ENCODE peak calls at places on chromosome 12, in ten cellular contexts. J, N, W, H, Q, B, S, T, U and Y are unnamed samples. For H3K9me3, the result is how much of the 10 kb centered on the place peaks cover.

GRCh38 chr12:38691164-38691563 is 214.2 kb downstream of the CPNE8 start:
- DNase-seq in J (no peak), N (no peak), W (no peak), H (no peak), Q (no peak), B (no peak), S (no peak), T (no peak), U (no peak), Y (no peak)

GRCh38 chr12:107492393-107493134 is 193.0 kb upstream of the PWP1 start:
- DNase-seq in J (no peak), N (no peak), W (no peak), H (no peak), Q (peak), B (no peak), S (no peak), T (no peak), U (peak), Y (no peak)

GRCh38 chr12:117119592-117120198 is 20.5 kb upstream of the TESC start:
- DNase-seq in J (no peak), N (peak), W (no peak), H (peak), Q (peak), B (no peak), S (peak), T (no peak), U (peak), Y (peak)

GRCh38 chr12:27081668-27082091 is 698 bp downstream of the C12orf71 start:
- DNase-seq in J (no peak), N (no peak), W (no peak), H (no peak), Q (no peak), B (no peak), S (no peak), T (no peak), U (no peak), Y (no peak)

GRCh38 chr12:127642208-127642607 is 624.8 kb upstream of the TMEM132C start:
- DNase-seq in J (no peak), N (no peak), W (no peak), H (no peak), Q (no peak), B (no peak), S (no peak), T (no peak), U (no peak), Y (no peak)

GRCh38 chr12:28320353-28320752 is 130.1 kb downstream of the CCDC91 start:
- DNase-seq in J (no peak), N (no peak), W (no peak), H (no peak), Q (no peak), B (no peak), S (no peak), T (no peak), U (no peak), Y (no peak)

GRCh38 chr12:30794591-30795409 is 40.0 kb upstream of the CAPRIN2 start:
- DNase-seq in J (no peak), N (no peak), W (peak), H (no peak), Q (no peak), B (no peak), S (no peak), T (no peak), U (no peak), Y (no peak)

GRCh38 chr12:64679487-64679983 is 69.2 kb downstream of the RASSF3 start:
- DNase-seq in J (peak), N (peak), W (peak), H (peak), Q (no peak), B (peak), S (peak), T (peak), U (peak), Y (peak)

GRCh38 chr12:10673660-10674384 is at the start of gene STYK1:
- DNase-seq in J (peak), N (peak), W (no peak), H (peak), Q (peak), B (no peak), S (peak), T (peak), U (peak), Y (peak)

GRCh38 chr12:88736031-88736430 is 155.8 kb upstream of the KITLG start:
- DNase-seq in J (no peak), N (no peak), W (no peak), H (no peak), Q (no peak), B (no peak), S (no peak), T (no peak), U (no peak), Y (no peak)

GRCh38 chr12:49854976-49855375 is 12.1 kb upstream of the BCDIN3D start:
- DNase-seq in J (no peak), N (no peak), W (no peak), H (no peak), Q (no peak), B (no peak), S (no peak), T (peak), U (no peak), Y (no peak)

GRCh38 chr12:65313704-65314317 is 35.3 kb downstream of the MSRB3 start:
- DNase-seq in J (no peak), N (peak), W (no peak), H (no peak), Q (peak), B (no peak), S (no peak), T (no peak), U (peak), Y (no peak)

GRCh38 chr12:39375206-39375808 is 67.6 kb downstream of the KIF21A start:
- DNase-seq in J (no peak), N (no peak), W (no peak), H (no peak), Q (no peak), B (no peak), S (no peak), T (no peak), U (no peak), Y (no peak)

GRCh38 chr12:27273114-27273513 is 29.0 kb downstream of the STK38L start:
- DNase-seq in J (no peak), N (no peak), W (no peak), H (no peak), Q (no peak), B (no peak), S (no peak), T (no peak), U (no peak), Y (no peak)

GRCh38 chr12:8665729-8666128 is 3.1 kb upstream of the MFAP5 start:
- DNase-seq in J (no peak), N (no peak), W (no peak), H (no peak), Q (no peak), B (no peak), S (no peak), T (no peak), U (no peak), Y (no peak)

GRCh38 chr12:53939141-53940108 is 794 bp downstream of the HOXC13 start:
- DNase-seq in J (no peak), N (no peak), W (no peak), H (peak), Q (no peak), B (no peak), S (no peak), T (no peak), U (no peak), Y (no peak)

GRCh38 chr12:108457734-108458361 is 57.2 kb upstream of the FICD start:
- DNase-seq in J (no peak), N (no peak), W (no peak), H (no peak), Q (no peak), B (no peak), S (no peak), T (no peak), U (no peak), Y (no peak)

GRCh38 chr12:16348435-16349131 is 1.1 kb downstream of the MGST1 start:
- DNase-seq in J (no peak), N (no peak), W (no peak), H (no peak), Q (peak), B (no peak), S (no peak), T (no peak), U (no peak), Y (no peak)

GRCh38 chr12:66662729-66663128 is 16.1 kb downstream of the GRIP1 start:
- DNase-seq in J (no peak), N (no peak), W (no peak), H (no peak), Q (no peak), B (no peak), S (no peak), T (no peak), U (peak), Y (no peak)

GRCh38 chr12:94208433-94208921 is 60.1 kb downstream of the PLXNC1 start:
- DNase-seq in J (no peak), N (peak), W (no peak), H (no peak), Q (peak), B (no peak), S (no peak), T (no peak), U (no peak), Y (no peak)

GRCh38 chr12:57340104-57340503 is 89.1 kb upstream of the STAC3 start:
- DNase-seq in J (no peak), N (no peak), W (no peak), H (peak), Q (no peak), B (no peak), S (peak), T (peak), U (peak), Y (no peak)

GRCh38 chr12:95224202-95225170 is 6.9 kb downstream of the VEZT start:
- DNase-seq in J (no peak), N (no peak), W (no peak), H (no peak), Q (no peak), B (no peak), S (no peak), T (no peak), U (no peak), Y (no peak)

GRCh38 chr12:11752403-11753150 is 103.1 kb downstream of the ETV6 start:
- DNase-seq in J (no peak), N (no peak), W (no peak), H (no peak), Q (no peak), B (no peak), S (no peak), T (no peak), U (no peak), Y (no peak)

GRCh38 chr12:76190249-76190648 is 105.8 kb upstream of the NAP1L1 start:
- DNase-seq in J (no peak), N (no peak), W (no peak), H (no peak), Q (no peak), B (no peak), S (no peak), T (no peak), U (no peak), Y (no peak)

GRCh38 chr12:94762943-94763342 is 112.6 kb upstream of the TMCC3 start:
- DNase-seq in J (no peak), N (no peak), W (no peak), H (no peak), Q (no peak), B (no peak), S (no peak), T (no peak), U (no peak), Y (no peak)

GRCh38 chr12:26091837-26092236 is 33.0 kb downstream of the BHLHE41 start:
- DNase-seq in J (no peak), N (no peak), W (no peak), H (no peak), Q (no peak), B (no peak), S (no peak), T (no peak), U (no peak), Y (no peak)

DNA sequence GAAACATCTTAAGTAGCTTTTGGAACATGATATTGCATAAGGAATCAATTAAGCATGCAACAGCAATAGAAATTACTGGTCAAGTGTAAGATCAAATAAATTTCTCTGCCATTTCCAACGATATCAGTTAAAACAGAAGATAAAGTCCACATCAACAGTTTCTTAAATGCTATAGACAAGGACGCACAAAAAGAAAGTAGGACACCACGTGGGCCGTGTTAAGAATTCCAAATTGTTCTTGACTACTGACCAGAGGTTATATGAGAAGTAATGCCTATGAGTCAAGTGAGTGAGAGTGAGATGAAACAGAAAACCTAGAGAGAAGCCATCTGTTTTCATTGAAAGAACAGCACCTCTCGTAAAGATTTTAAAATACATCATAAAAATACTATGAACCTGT is 318.2 kb downstream of the TMEM117 start:
- DNase-seq in J (no peak), N (no peak), W (no peak), H (no peak), Q (no peak), B (no peak), S (no peak), T (no peak), U (no peak), Y (no peak)
- H3K27ac ChIP-seq in J (no peak), N (no peak), W (no peak), H (no peak), Q (no peak), B (no peak), S (no peak), T (no peak), U (no peak), Y (no peak)

DNA sequence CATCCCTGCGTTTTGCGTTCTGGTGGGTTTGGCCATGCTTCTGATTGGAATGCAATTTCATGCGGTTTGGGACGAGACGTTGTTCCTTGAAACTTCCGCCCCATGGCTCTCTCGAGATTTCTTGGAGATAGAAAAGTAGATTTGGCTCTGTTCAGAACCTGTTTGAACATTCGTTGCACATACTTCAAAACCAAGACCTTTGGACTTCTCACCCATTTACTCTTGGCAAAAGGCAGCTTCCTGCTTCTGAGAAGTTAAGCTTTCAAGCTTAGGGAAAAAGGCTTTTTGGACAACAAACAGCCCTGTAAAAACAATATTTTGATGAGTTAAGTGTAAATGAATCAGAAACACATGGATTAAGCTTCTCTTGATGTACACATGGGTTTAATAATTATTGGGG is 467.3 kb downstream of the MED13L start:
- DNase-seq in J (no peak), N (no peak), W (no peak), H (no peak), Q (no peak), B (no peak), S (no peak), T (no peak), U (peak), Y (no peak)
- H3K9me3 ChIP-seq in J (under half), N (under half), W (under half), H (under half), Q (under half), B (under half), S (under half), T (under half), U (under half), Y (under half)

GRCh38 chr12:79686171-79686570 is 4.6 kb downstream of the PAWR start:
- DNase-seq in J (no peak), N (no peak), W (no peak), H (no peak), Q (no peak), B (no peak), S (no peak), T (no peak), U (no peak), Y (no peak)
- H3K4me3 ChIP-seq in J (no peak), N (peak), W (peak), H (no peak), Q (peak), B (no peak), S (no peak), T (peak), U (no peak), Y (no peak)

DNA sequence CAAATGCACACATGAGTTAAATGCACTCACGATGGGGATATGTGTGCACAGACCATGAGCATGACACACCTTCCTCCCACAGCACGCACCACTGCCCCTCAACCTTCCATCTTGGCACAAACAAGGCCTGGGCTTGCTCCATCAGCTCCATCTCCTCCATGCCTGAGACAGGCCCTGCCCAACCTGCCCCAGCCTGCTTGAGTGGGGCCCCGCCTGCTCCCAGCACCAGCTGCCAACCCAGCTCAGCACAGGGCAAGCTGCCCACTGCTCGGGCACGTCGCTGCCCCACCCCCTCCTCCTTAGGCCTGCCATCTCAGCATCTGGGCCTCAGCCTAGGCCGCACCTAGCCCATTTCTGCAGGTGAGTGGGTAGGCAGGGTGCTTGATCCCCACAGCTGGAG is 27.6 kb upstream of the KRT78 start:
- DNase-seq in J (no peak), N (no peak), W (no peak), H (no peak), Q (no peak), B (no peak), S (peak), T (peak), U (peak), Y (no peak)
- H3K27ac ChIP-seq in J (no peak), N (no peak), W (no peak), H (no peak), Q (no peak), B (peak), S (no peak), T (no peak), U (no peak), Y (no peak)

GRCh38 chr12:125491585-125491984 is 426.4 kb downstream of the AACS start:
- DNase-seq in J (no peak), N (no peak), W (no peak), H (no peak), Q (no peak), B (no peak), S (no peak), T (no peak), U (no peak), Y (no peak)

GRCh38 chr12:125493704-125494308 is 428.6 kb downstream of the AACS start:
- DNase-seq in J (no peak), N (no peak), W (no peak), H (no peak), Q (no peak), B (no peak), S (no peak), T (no peak), U (no peak), Y (no peak)

DNA sequence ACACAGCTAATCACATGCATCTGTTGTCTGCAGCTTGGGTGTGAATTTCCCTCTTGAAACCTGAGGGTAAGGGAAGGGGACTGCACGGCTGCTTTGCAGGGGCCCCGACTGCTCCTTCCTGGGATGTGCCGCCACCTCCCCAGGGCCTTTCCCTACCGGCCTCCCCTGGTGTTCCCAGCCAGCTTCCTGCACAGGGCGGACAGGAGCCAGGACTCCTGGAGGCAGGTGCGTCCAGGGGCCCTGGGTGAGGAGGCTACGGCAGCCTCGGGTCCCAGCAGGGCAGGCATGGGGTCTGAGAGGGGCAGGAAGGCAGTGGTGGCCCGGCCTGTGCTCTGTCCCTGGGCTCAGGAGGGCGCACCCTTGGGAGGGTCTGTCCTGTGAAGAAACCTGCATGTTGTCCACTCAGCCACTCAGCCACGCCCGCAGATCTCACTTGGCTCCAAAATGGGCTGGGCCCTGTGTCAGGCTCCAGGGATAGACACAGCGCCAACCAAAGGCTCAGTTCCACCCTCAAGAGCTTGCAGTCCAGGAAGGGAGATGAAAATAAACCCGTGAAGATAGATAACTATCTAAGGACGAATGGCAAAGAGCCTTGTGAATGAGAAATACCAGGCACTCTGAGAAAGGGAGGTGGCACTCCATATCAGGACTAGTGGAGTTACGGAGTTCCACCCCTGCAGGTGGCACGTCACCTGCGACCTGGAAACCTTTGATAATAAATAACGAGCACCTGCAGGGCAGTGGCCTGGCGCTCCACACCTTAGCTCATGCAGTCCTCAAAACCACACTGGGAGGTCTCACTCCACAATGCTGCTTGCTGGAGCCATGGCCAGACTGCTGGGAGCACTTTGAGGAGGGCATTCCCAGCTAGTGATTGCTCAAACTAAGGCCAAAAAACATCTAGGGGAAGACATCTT is 427.4 kb downstream of the AACS start:
- DNase-seq in J (no peak), N (no peak), W (no peak), H (no peak), Q (no peak), B (no peak), S (no peak), T (no peak), U (no peak), Y (no peak)
- H3K9me3 ChIP-seq in J (under half), N (under half), W (under half), H (under half), Q (under half), B (under half), S (under half), T (under half), U (under half), Y (under half)

DNA sequence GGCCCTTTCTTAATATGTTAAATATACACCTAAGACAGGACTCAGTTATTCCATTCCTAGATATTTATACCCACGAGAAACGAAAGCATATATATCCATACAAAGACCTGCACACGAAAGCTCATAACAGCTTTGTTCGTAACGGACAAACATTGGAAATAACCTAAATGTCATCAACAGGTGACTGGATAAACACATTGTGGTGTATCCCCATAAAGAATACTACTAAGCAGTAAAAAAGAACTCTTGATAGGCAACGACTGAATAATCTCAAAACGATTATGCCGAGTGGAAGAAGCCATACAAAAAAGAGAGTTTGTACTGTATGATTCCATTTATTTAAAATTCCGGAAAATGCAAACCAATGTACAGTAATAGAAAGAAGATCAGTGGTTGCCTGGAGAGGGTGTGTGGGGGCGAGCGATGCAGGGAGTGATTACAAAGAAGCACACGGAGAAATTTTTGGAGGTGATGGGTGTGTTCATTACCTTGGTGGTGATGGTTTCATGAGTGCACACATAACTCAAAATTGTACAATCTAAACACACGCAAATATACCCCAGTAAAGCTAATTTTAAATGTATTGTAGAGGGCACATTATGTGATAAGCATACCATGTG is 1.4 kb upstream of the SCN8A start:
- DNase-seq in J (no peak), N (no peak), W (no peak), H (no peak), Q (no peak), B (no peak), S (no peak), T (no peak), U (no peak), Y (no peak)
- H3K4me3 ChIP-seq in J (no peak), N (no peak), W (no peak), H (no peak), Q (peak), B (no peak), S (no peak), T (no peak), U (no peak), Y (no peak)